ENCODE peak calls at places on chromosomes 7 and 10, in five cellular contexts. Q is WTC11, V is A549, K is K562, H is H1. L is an unnamed sample.

GRCh38 chr10:34890931-34891330 is 75.8 kb upstream of the PARD3 start:
- DNase-seq in Q (no peak), V (no peak), K (no peak), H (no peak), L (peak; percentile 30)

GRCh38 chr7:4797858-4798705 is 22.7 kb downstream of the AP5Z1 start:
- DNase-seq in Q (peak; percentile 83), V (peak; percentile 63), K (peak; percentile 83), H (no peak), L (peak; percentile 30)

GRCh38 chr7:158075633-158076001 is 512.0 kb downstream of the PTPRN2 start:
- DNase-seq in Q (no peak), V (no peak), K (no peak), H (no peak), L (no peak)

GRCh38 chr10:112658465-112658864 is 211.4 kb downstream of the VTI1A start:
- DNase-seq in Q (no peak), V (no peak), K (no peak), H (no peak), L (no peak)

GRCh38 chr7:88224596-88225275 is 4.9 kb upstream of the SRI start:
- DNase-seq in Q (no peak), V (peak; percentile 21), K (no peak), H (no peak), L (no peak)

GRCh38 chr7:21911341-21911875 is 34.3 kb downstream of the CDCA7L start:
- DNase-seq in Q (no peak), V (no peak), K (no peak), H (no peak), L (no peak)

GRCh38 chr7:149824748-149825566 is 13.2 kb upstream of the ZNF862 start:
- DNase-seq in Q (peak; percentile 7), V (no peak), K (peak; percentile 69), H (no peak), L (no peak)

GRCh38 chr10:61487506-61487905 is 34.3 kb upstream of the TMEM26 start:
- DNase-seq in Q (no peak), V (no peak), K (no peak), H (no peak), L (peak; percentile 56)

GRCh38 chr10:10786334-10787090 is 231.2 kb upstream of the CELF2 start:
- DNase-seq in Q (no peak), V (no peak), K (no peak), H (no peak), L (peak; percentile 60)

GRCh38 chr10:100817268-100817839 is 72.0 kb downstream of the PAX2 start:
- DNase-seq in Q (peak; percentile 72), V (no peak), K (peak; percentile 20), H (no peak), L (no peak)

GRCh38 chr7:21367081-21367480 is 60.8 kb upstream of the SP4 start:
- DNase-seq in Q (no peak), V (peak; percentile 31), K (no peak), H (no peak), L (peak; percentile 56)

GRCh38 chr10:132665946-132666732 is 119.8 kb downstream of the NKX6-2 start:
- DNase-seq in Q (no peak), V (peak; percentile 71), K (peak; percentile 22), H (no peak), L (peak; percentile 96)

GRCh38 chr10:7408003-7408493 is 2.8 kb downstream of the SFMBT2 start:
- DNase-seq in Q (peak; percentile 43), V (peak; percentile 16), K (no peak), H (no peak), L (peak; percentile 12)

GRCh38 chr7:7641129-7641663 is 644 bp downstream of the UMAD1 start:
- DNase-seq in Q (peak; percentile 25), V (no peak), K (peak; percentile 14), H (no peak), L (no peak)

GRCh38 chr10:44723654-44724053 is 187.5 kb upstream of the TMEM72 start:
- DNase-seq in Q (no peak), V (no peak), K (no peak), H (no peak), L (no peak)

GRCh38 chr7:6556196-6556595 is 4.9 kb upstream of the GRID2IP start:
- DNase-seq in Q (peak; percentile 54), V (no peak), K (no peak), H (no peak), L (no peak)

GRCh38 chr10:115720121-115720520 is 552.9 kb downstream of the GFRA1 start:
- DNase-seq in Q (no peak), V (no peak), K (no peak), H (no peak), L (no peak)

GRCh38 chr10:83425306-83425705 is 714.0 kb upstream of the GHITM start:
- DNase-seq in Q (peak; percentile 23), V (no peak), K (no peak), H (no peak), L (no peak)

GRCh38 chr7:31017748-31018120 is 34.4 kb upstream of the ADCYAP1R1 start:
- DNase-seq in Q (no peak), V (no peak), K (no peak), H (no peak), L (no peak)

GRCh38 chr7:158351481-158351880 is 236.1 kb downstream of the PTPRN2 start:
- DNase-seq in Q (no peak), V (no peak), K (no peak), H (no peak), L (no peak)

DNA sequence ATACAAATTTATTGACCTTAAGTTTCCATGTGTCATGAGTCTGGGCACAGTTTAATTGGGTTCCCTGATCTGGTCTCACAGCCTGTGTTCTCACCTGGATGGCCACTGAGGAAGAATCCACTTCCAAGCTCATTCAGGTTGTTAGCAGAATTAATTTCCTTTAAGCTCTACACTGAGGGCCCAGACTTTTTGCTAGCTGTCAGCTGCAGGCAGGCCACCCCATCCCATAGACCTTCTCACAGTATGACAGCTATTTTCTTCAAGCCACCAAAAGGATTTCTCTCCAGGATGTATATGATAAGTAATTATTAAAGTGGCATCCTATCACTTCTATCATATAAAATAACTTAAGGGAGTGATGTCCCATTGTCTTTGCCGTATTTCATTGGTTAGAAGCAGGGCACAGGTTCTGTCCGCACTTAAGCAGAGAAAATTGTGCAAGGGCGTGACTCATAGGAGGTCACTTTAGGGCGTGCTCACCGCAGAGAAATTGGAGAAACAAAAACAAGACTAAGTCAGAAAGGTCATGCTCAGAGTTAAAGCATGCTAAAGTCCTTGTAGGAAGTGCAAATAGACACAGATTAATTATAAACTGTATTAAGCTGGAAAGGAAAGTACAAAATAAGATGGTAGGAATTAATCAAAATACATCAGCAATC is 109.9 kb downstream of the AHR start:
- DNase-seq in Q (no peak), V (peak; percentile 95), K (no peak), H (no peak), L (peak; percentile 80)
- TF ChIP-seq JUN in Q (no peak), V (peak; percentile 95), K (no peak), H (no peak), L (peak; percentile 36)

DNA sequence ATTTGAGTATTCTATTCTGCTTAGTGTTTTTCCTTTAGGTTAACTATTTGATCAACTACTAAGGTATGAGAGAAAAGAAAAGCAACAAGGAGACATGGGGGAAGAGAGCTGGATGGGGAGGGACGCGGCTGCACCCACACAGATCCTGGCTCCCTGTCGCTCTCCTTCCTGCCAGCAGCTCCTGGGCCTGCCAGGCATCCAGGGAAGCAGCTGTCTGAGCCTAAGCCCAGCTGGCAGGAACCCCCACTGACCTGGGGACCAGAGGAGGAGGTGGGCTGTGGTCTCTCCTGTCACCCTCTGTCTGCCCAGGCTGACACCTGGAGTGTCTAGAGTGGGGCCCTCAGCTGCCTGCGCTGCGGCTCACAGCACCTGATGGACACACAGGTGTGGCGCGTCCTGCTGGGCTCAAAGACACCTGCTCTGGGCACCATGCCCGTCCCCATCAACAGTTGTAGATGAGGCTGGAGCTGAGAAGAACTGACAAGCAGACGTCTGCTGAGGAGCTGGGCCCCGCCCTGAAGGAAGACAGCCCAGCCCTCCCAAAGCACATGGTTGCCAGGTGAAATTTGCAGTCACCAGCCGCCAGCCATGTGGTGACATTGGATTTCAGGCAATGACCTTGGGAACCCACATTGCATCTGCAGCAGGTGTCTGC is 207.9 kb downstream of the PLXNA4 start:
- DNase-seq in Q (no peak), V (no peak), K (no peak), H (no peak), L (no peak)
- TF ChIP-seq JUN in Q (no peak), V (no peak), K (no peak), H (no peak), L (no peak)

GRCh38 chr7:155542276-155542675 is 4.1 kb downstream of the CNPY1 start:
- DNase-seq in Q (no peak), V (no peak), K (no peak), H (no peak), L (no peak)
- TF ChIP-seq JUN in Q (no peak), V (no peak), K (no peak), H (no peak), L (no peak)

GRCh38 chr7:47832105-47832715 is 116.1 kb downstream of the PKD1L1 start:
- DNase-seq in Q (no peak), V (no peak), K (no peak), H (no peak), L (no peak)

GRCh38 chr7:47827886-47828285 is 120.4 kb downstream of the PKD1L1 start:
- DNase-seq in Q (no peak), V (no peak), K (no peak), H (no peak), L (no peak)

GRCh38 chr7:47827321-47827720 is 120.9 kb downstream of the PKD1L1 start:
- DNase-seq in Q (no peak), V (no peak), K (no peak), H (no peak), L (no peak)

GRCh38 chr7:47830015-47830414 is 118.3 kb downstream of the PKD1L1 start:
- DNase-seq in Q (no peak), V (no peak), K (no peak), H (no peak), L (no peak)

GRCh38 chr7:47826754-47827153 is 121.5 kb downstream of the PKD1L1 start:
- DNase-seq in Q (no peak), V (no peak), K (no peak), H (no peak), L (no peak)
- TF ChIP-seq JUN in Q (no peak), V (no peak), K (no peak), H (no peak), L (no peak)

GRCh38 chr10:119535310-119535709 is 7.2 kb downstream of the RGS10 start:
- DNase-seq in Q (no peak), V (no peak), K (no peak), H (no peak), L (no peak)
- TF ChIP-seq JUN in Q (no peak), V (no peak), K (no peak), H (no peak), L (no peak)

DNA sequence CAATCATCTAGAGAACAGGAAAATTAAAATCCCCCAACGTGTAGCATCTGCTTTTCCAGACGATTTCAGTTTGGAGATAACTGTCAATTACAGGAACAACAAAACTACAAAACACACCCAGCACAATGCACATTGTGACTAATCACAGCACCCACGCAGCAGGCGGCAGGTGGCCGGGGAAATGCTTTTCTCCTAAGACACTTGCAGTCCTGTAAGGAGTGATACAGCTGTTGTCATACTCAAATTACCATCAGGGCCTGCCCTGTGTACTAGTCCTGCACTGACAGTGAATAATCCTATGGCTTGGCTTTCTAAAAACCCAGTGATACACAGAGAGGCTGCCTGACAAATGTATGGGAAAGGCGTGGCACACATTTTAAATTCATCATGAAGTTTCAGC is 37.8 kb downstream of the COBL start:
- DNase-seq in Q (no peak), V (no peak), K (no peak), H (no peak), L (no peak)
- TF ChIP-seq JUN in Q (no peak), V (no peak), K (no peak), H (no peak), L (no peak)

DNA sequence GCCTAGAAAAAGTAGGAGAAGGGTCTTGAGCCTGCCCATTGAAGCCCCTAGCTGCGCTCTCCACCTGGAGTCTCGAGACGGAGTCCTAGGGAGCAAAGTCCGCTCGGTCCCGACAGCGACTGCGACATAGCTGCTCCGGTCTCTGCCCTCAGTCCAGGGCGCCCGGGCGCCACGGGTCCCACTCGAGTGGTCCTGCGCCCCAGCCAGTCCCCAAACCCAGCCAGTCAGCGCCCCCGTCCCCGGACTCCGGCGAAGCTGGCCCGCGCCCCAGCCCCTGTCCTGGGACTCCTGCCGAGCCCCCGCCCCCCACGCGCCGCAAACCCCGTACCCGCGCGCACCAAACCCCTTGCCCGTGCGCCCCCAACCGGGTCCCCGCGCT is 480 bp downstream of the TNS3 start:
- DNase-seq in Q (peak; percentile 44), V (no peak), K (no peak), H (no peak), L (no peak)
- TF ChIP-seq JUN in Q (no peak), V (no peak), K (no peak), H (no peak), L (no peak)

L was measured in endothelial cell of umbilical vein.